ENCODE peak calls at places on chromosomes 6 and 20, in ten cellular contexts. K, O, B, F, E, M, T, L, C and I are unnamed samples.

GRCh38 chr6:7139835-7140470 is 32.2 kb downstream of the RREB1 start:
- DNase-seq in M (no peak), K (no peak), O (no peak), F (no peak), B (no peak), T (no peak), E (no peak), L (no peak), C (no peak), I (no peak)

GRCh38 chr6:130138116-130138908 is 84.4 kb downstream of the SAMD3 start:
- DNase-seq in F (no peak), E (no peak), T (no peak), L (no peak), C (no peak), K (no peak), M (no peak), B (no peak), O (no peak), I (no peak)

GRCh38 chr6:145814501-145815350 is at the start of gene FBXO30:
- DNase-seq in C (peak), O (peak), M (peak), L (peak), E (peak), K (peak), T (peak), B (peak), F (peak), I (peak)

GRCh38 chr6:28953039-28953872 is 29.5 kb upstream of the TRIM27 start:
- DNase-seq in K (no peak), C (peak), B (peak), L (no peak), E (no peak), M (no peak), T (no peak), F (no peak), O (peak), I (no peak)

GRCh38 chr20:23613676-23614075 is 8.0 kb upstream of the CST9 start:
- DNase-seq in C (no peak), E (no peak), F (no peak), M (no peak), B (no peak), K (no peak), T (no peak), O (no peak), L (no peak), I (no peak)

GRCh38 chr6:72564231-72564630 is 57.6 kb upstream of the KCNQ5 start:
- DNase-seq in K (no peak), F (no peak), B (no peak), E (no peak), T (no peak), L (no peak), O (no peak), C (no peak), M (no peak), I (no peak)

GRCh38 chr6:125584468-125584939 is 164.9 kb upstream of the HEY2 start:
- DNase-seq in C (peak), E (no peak), O (no peak), M (no peak), T (no peak), L (no peak), K (peak), F (no peak), B (no peak), I (no peak)

GRCh38 chr6:126054802-126055201 is 68.5 kb downstream of the TRMT11 start:
- DNase-seq in T (no peak), F (no peak), O (no peak), B (no peak), K (no peak), L (no peak), E (no peak), M (no peak), C (no peak), I (no peak)

GRCh38 chr20:33569290-33570094 is 79.6 kb downstream of the CBFA2T2 start:
- DNase-seq in T (no peak), K (no peak), L (no peak), F (no peak), M (no peak), E (no peak), B (no peak), O (no peak), C (no peak), I (no peak)

GRCh38 chr6:100269189-100269588 is 195.5 kb downstream of the SIM1 start:
- DNase-seq in C (no peak), K (no peak), B (no peak), O (peak), M (no peak), T (no peak), E (no peak), L (no peak), F (no peak), I (no peak)

GRCh38 chr6:473759-474453 is 82.4 kb downstream of the IRF4 start:
- DNase-seq in M (no peak), O (no peak), T (no peak), B (no peak), K (no peak), L (no peak), C (no peak), E (no peak), F (no peak), I (no peak)

GRCh38 chr20:36547186-36548005 is 6.1 kb downstream of the MYL9 start:
- DNase-seq in T (no peak), C (no peak), M (no peak), F (no peak), B (no peak), L (no peak), E (no peak), O (no peak), K (no peak), I (no peak)